ENCODE peak calls at places on chromosome 15, in five cellular contexts. One of them, this sample, is unnamed.

GRCh38 chr15:101495334-101496197 is 6.1 kb upstream of the PCSK6 start:
- DNase-seq in NCI-H524: no peak
- DNase-seq in BJ: no peak
- DNase-seq in T-cell: no peak
- DNase-seq in stimulated activated CD8-positive, alpha-beta memory T cell treated with anti-CD3 and anti-CD28 coated beads, Interleukin-4, amount 100 ng/mL, for 4 hours: no peak
- DNase-seq in this sample: no peak

GRCh38 chr15:64519897-64520296 is 59.5 kb downstream of the ZNF609 start:
- DNase-seq in NCI-H524: no peak
- DNase-seq in stimulated activated CD8-positive, alpha-beta memory T cell treated with anti-CD3 and anti-CD28 coated beads, Interleukin-4, amount 100 ng/mL, for 4 hours: no peak
- DNase-seq in T-cell: no peak
- DNase-seq in BJ: no peak
- DNase-seq in this sample: no peak

GRCh38 chr15:60740787-60741354 is 261.9 kb upstream of the ICE2 start:
- DNase-seq in BJ: no peak
- DNase-seq in NCI-H524: no peak
- DNase-seq in stimulated activated CD8-positive, alpha-beta memory T cell treated with anti-CD3 and anti-CD28 coated beads, Interleukin-4, amount 100 ng/mL, for 4 hours: no peak
- DNase-seq in T-cell: no peak
- DNase-seq in this sample: no peak

GRCh38 chr15:76058714-76059319 is 968 bp upstream of the TMEM266 start:
- DNase-seq in NCI-H524: peak
- DNase-seq in stimulated activated CD8-positive, alpha-beta memory T cell treated with anti-CD3 and anti-CD28 coated beads, Interleukin-4, amount 100 ng/mL, for 4 hours: peak
- DNase-seq in T-cell: no peak
- DNase-seq in BJ: no peak
- DNase-seq in this sample: no peak

GRCh38 chr15:44782516-44782915 is 46.2 kb downstream of the TRIM69 start:
- DNase-seq in T-cell: no peak
- DNase-seq in stimulated activated CD8-positive, alpha-beta memory T cell treated with anti-CD3 and anti-CD28 coated beads, Interleukin-4, amount 100 ng/mL, for 4 hours: no peak
- DNase-seq in BJ: no peak
- DNase-seq in NCI-H524: peak
- DNase-seq in this sample: no peak

GRCh38 chr15:71549100-71549499 is 261.3 kb upstream of the NR2E3 start:
- DNase-seq in BJ: no peak
- DNase-seq in NCI-H524: no peak
- DNase-seq in stimulated activated CD8-positive, alpha-beta memory T cell treated with anti-CD3 and anti-CD28 coated beads, Interleukin-4, amount 100 ng/mL, for 4 hours: no peak
- DNase-seq in T-cell: no peak
- DNase-seq in this sample: no peak

GRCh38 chr15:92654662-92655061 is 913 bp downstream of the FAM174B start:
- DNase-seq in NCI-H524: no peak
- DNase-seq in BJ: no peak
- DNase-seq in stimulated activated CD8-positive, alpha-beta memory T cell treated with anti-CD3 and anti-CD28 coated beads, Interleukin-4, amount 100 ng/mL, for 4 hours: no peak
- DNase-seq in T-cell: no peak
- DNase-seq in this sample: no peak

GRCh38 chr15:77633134-77633912 is 611 bp upstream of the LINGO1 start:
- DNase-seq in BJ: peak
- DNase-seq in T-cell: no peak
- DNase-seq in stimulated activated CD8-positive, alpha-beta memory T cell treated with anti-CD3 and anti-CD28 coated beads, Interleukin-4, amount 100 ng/mL, for 4 hours: peak
- DNase-seq in NCI-H524: peak
- DNase-seq in this sample: peak

GRCh38 chr15:101698314-101698713 is 26.0 kb downstream of the TARS3 start:
- DNase-seq in stimulated activated CD8-positive, alpha-beta memory T cell treated with anti-CD3 and anti-CD28 coated beads, Interleukin-4, amount 100 ng/mL, for 4 hours: no peak
- DNase-seq in NCI-H524: no peak
- DNase-seq in T-cell: no peak
- DNase-seq in BJ: no peak
- DNase-seq in this sample: no peak

GRCh38 chr15:63492541-63493077 is 11.8 kb upstream of the USP3 start:
- DNase-seq in stimulated activated CD8-positive, alpha-beta memory T cell treated with anti-CD3 and anti-CD28 coated beads, Interleukin-4, amount 100 ng/mL, for 4 hours: no peak
- DNase-seq in BJ: no peak
- DNase-seq in T-cell: no peak
- DNase-seq in NCI-H524: peak
- DNase-seq in this sample: no peak

GRCh38 chr15:41466711-41467110 is 27.0 kb upstream of the ITPKA start:
- DNase-seq in BJ: no peak
- DNase-seq in stimulated activated CD8-positive, alpha-beta memory T cell treated with anti-CD3 and anti-CD28 coated beads, Interleukin-4, amount 100 ng/mL, for 4 hours: no peak
- DNase-seq in T-cell: no peak
- DNase-seq in NCI-H524: no peak
- DNase-seq in this sample: no peak

GRCh38 chr15:43748376-43748775 is 2.1 kb downstream of the PDIA3 start:
- DNase-seq in stimulated activated CD8-positive, alpha-beta memory T cell treated with anti-CD3 and anti-CD28 coated beads, Interleukin-4, amount 100 ng/mL, for 4 hours: no peak
- DNase-seq in NCI-H524: no peak
- DNase-seq in BJ: no peak
- DNase-seq in T-cell: no peak
- DNase-seq in this sample: no peak

GRCh38 chr15:101543926-101544490 is 54.5 kb upstream of the PCSK6 start:
- DNase-seq in NCI-H524: no peak
- DNase-seq in BJ: no peak
- DNase-seq in stimulated activated CD8-positive, alpha-beta memory T cell treated with anti-CD3 and anti-CD28 coated beads, Interleukin-4, amount 100 ng/mL, for 4 hours: no peak
- DNase-seq in T-cell: no peak
- DNase-seq in this sample: no peak

GRCh38 chr15:85010472-85011209 is 29.0 kb downstream of the PDE8A start:
- DNase-seq in stimulated activated CD8-positive, alpha-beta memory T cell treated with anti-CD3 and anti-CD28 coated beads, Interleukin-4, amount 100 ng/mL, for 4 hours: no peak
- DNase-seq in T-cell: no peak
- DNase-seq in NCI-H524: peak
- DNase-seq in BJ: no peak
- DNase-seq in this sample: no peak

GRCh38 chr15:78263907-78264303 is 457 bp upstream of the DNAJA4 start:
- DNase-seq in NCI-H524: no peak
- DNase-seq in stimulated activated CD8-positive, alpha-beta memory T cell treated with anti-CD3 and anti-CD28 coated beads, Interleukin-4, amount 100 ng/mL, for 4 hours: no peak
- DNase-seq in T-cell: no peak
- DNase-seq in BJ: no peak
- DNase-seq in this sample: no peak

GRCh38 chr15:85289677-85290365 is 90.6 kb upstream of the AKAP13 start:
- DNase-seq in BJ: no peak
- DNase-seq in T-cell: no peak
- DNase-seq in stimulated activated CD8-positive, alpha-beta memory T cell treated with anti-CD3 and anti-CD28 coated beads, Interleukin-4, amount 100 ng/mL, for 4 hours: no peak
- DNase-seq in NCI-H524: peak
- DNase-seq in this sample: no peak

GRCh38 chr15:73374599-73374998 is 5.8 kb upstream of the HCN4 start:
- DNase-seq in T-cell: no peak
- DNase-seq in BJ: no peak
- DNase-seq in stimulated activated CD8-positive, alpha-beta memory T cell treated with anti-CD3 and anti-CD28 coated beads, Interleukin-4, amount 100 ng/mL, for 4 hours: no peak
- DNase-seq in NCI-H524: no peak
- DNase-seq in this sample: no peak

GRCh38 chr15:88714782-88715372 is 76.1 kb downstream of the ISG20 start:
- DNase-seq in NCI-H524: no peak
- DNase-seq in T-cell: no peak
- DNase-seq in stimulated activated CD8-positive, alpha-beta memory T cell treated with anti-CD3 and anti-CD28 coated beads, Interleukin-4, amount 100 ng/mL, for 4 hours: no peak
- DNase-seq in BJ: no peak
- DNase-seq in this sample: no peak

GRCh38 chr15:69275104-69275670 is 23.5 kb upstream of the PAQR5 start:
- DNase-seq in BJ: no peak
- DNase-seq in stimulated activated CD8-positive, alpha-beta memory T cell treated with anti-CD3 and anti-CD28 coated beads, Interleukin-4, amount 100 ng/mL, for 4 hours: no peak
- DNase-seq in T-cell: no peak
- DNase-seq in NCI-H524: no peak
- DNase-seq in this sample: no peak

GRCh38 chr15:79004336-79004735 is 59.5 kb upstream of the CTSH start:
- DNase-seq in BJ: no peak
- DNase-seq in T-cell: no peak
- DNase-seq in stimulated activated CD8-positive, alpha-beta memory T cell treated with anti-CD3 and anti-CD28 coated beads, Interleukin-4, amount 100 ng/mL, for 4 hours: no peak
- DNase-seq in NCI-H524: no peak
- DNase-seq in this sample: no peak

GRCh38 chr15:96354731-96355560 is 24.4 kb downstream of the NR2F2 start:
- DNase-seq in stimulated activated CD8-positive, alpha-beta memory T cell treated with anti-CD3 and anti-CD28 coated beads, Interleukin-4, amount 100 ng/mL, for 4 hours: no peak
- DNase-seq in NCI-H524: peak
- DNase-seq in T-cell: no peak
- DNase-seq in BJ: no peak
- DNase-seq in this sample: no peak

GRCh38 chr15:81054236-81054635 is 53.5 kb downstream of the TLNRD1 start:
- DNase-seq in BJ: peak
- DNase-seq in NCI-H524: no peak
- DNase-seq in stimulated activated CD8-positive, alpha-beta memory T cell treated with anti-CD3 and anti-CD28 coated beads, Interleukin-4, amount 100 ng/mL, for 4 hours: no peak
- DNase-seq in T-cell: no peak
- DNase-seq in this sample: no peak

GRCh38 chr15:43792761-43793493 is 807 bp downstream of the SERF2 start:
- DNase-seq in BJ: no peak
- DNase-seq in stimulated activated CD8-positive, alpha-beta memory T cell treated with anti-CD3 and anti-CD28 coated beads, Interleukin-4, amount 100 ng/mL, for 4 hours: no peak
- DNase-seq in NCI-H524: no peak
- DNase-seq in T-cell: no peak
- DNase-seq in this sample: no peak